ENCODE peak calls at places on chromosomes 2 and 18, in four cellular contexts. S, Q, L and H are unnamed samples.

GRCh38 chr2:161004379-161004778 is 155.8 kb upstream of the TANK start:
- DNase-seq in Q (no peak), S (no peak), L (peak; percentile 5), H (no peak)

GRCh38 chr2:85758361-85759256 is 4.8 kb downstream of the ATOH8 start:
- DNase-seq in L (no peak), Q (peak; percentile 84), S (peak; percentile 41), H (no peak)

GRCh38 chr18:7173216-7173615 is 55.6 kb upstream of the LAMA1 start:
- DNase-seq in Q (no peak), L (no peak), S (no peak), H (no peak)

GRCh38 chr2:30722936-30723725 is 84.1 kb downstream of the CAPN13 start:
- DNase-seq in Q (no peak), S (peak; percentile 27), L (no peak), H (no peak)

GRCh38 chr18:55173291-55173690 is 214.0 kb upstream of the CCDC68 start:
- DNase-seq in L (no peak), Q (no peak), S (no peak), H (no peak)

GRCh38 chr2:240906141-240906910 is at the start of gene CROCC2:
- DNase-seq in Q (no peak), L (no peak), S (no peak), H (no peak)

GRCh38 chr2:75556679-75557366 is 3.9 kb downstream of the EVA1A start:
- DNase-seq in L (no peak), Q (peak; percentile 41), S (no peak), H (no peak)

GRCh38 chr2:10076511-10076910 is 3.7 kb downstream of the CYS1 start:
- DNase-seq in Q (no peak), S (no peak), L (no peak), H (no peak)

GRCh38 chr18:67475673-67476072 is 40.8 kb downstream of the DSEL start:
- DNase-seq in Q (no peak), L (no peak), S (no peak), H (no peak)

GRCh38 chr2:20049631-20050030 is 1.8 kb downstream of the LAPTM4A start:
- DNase-seq in S (no peak), L (no peak), Q (no peak), H (no peak)

GRCh38 chr18:32300914-32301313 is 111.1 kb downstream of the MEP1B start:
- DNase-seq in S (no peak), L (no peak), Q (no peak), H (no peak)

GRCh38 chr2:211745295-211746097 is 793.1 kb downstream of the ERBB4 start:
- DNase-seq in L (peak; percentile 6), Q (peak; percentile 67), S (peak; percentile 62), H (peak; percentile 13)

GRCh38 chr2:60230596-60230995 is 322.9 kb downstream of the BCL11A start:
- DNase-seq in S (no peak), Q (no peak), L (no peak), H (no peak)

GRCh38 chr2:174902491-174903242 is 102.5 kb downstream of the CHN1 start:
- DNase-seq in L (no peak), Q (no peak), S (no peak), H (no peak)

GRCh38 chr2:216634317-216635148 is 1.3 kb downstream of the IGFBP2 start:
- DNase-seq in Q (no peak), L (no peak), S (no peak), H (no peak)

GRCh38 chr18:39753178-39753577 is 2187.6 kb upstream of the CELF4 start:
- DNase-seq in L (no peak), S (no peak), Q (no peak), H (no peak)

GRCh38 chr2:157223624-157224205 is 33.8 kb upstream of the GALNT5 start:
- DNase-seq in S (no peak), Q (no peak), L (no peak), H (no peak)

GRCh38 chr2:100275200-100275589 is 47.1 kb downstream of the LONRF2 start:
- DNase-seq in S (no peak), L (no peak), Q (no peak), H (no peak)

GRCh38 chr2:63124209-63124608 is 73.6 kb downstream of the OTX1 start:
- DNase-seq in S (no peak), Q (no peak), L (no peak), H (no peak)

GRCh38 chr2:147182260-147182659 is 662.6 kb upstream of the ACVR2A start:
- DNase-seq in Q (no peak), S (peak; percentile 55), L (no peak), H (no peak)

GRCh38 chr2:64735504-64735903 is 81.8 kb upstream of the SERTAD2 start:
- DNase-seq in Q (no peak), L (no peak), S (no peak), H (no peak)

DNA sequence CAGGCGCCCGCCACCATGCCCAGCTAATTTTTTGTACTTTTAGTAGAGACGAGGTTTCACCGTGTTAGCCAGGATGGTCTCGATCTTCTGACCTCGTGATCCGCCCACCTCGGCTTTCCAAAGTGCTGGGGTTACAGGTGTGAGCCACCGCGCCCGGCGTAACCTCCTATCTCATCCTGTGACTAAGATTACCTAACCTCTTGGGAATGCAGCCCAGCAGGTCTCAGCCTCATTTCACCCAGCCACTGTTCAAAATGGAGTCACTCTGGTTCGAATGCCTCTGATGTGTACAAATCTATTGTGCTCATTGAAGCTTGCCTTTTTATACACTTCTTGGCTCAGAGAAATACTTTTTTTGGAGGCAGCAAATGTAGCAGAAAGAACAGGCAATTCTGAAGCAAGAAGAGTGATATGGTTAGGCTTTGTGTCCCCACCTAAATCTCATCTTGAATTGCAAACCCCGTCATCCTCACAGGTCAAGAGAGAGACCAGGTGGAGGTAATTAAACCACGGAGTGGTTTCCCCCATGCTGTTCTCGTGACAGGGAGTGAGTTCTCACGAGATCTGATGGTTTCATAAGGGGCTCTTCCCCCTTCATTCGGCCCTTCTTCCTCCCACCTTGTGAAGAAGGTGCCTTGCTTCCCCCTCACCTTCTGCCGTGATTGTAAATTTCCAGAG is 60.6 kb downstream of the SLC4A3 start:
- DNase-seq in L (no peak), S (no peak), Q (no peak), H (no peak)
- TF ChIP-seq POLR2A in L (no peak), S (no peak), Q (no peak), H (no peak)

GRCh38 chr2:178070824-178071223 is 1.8 kb downstream of the PDE11A start:
- DNase-seq in Q (no peak), S (no peak), L (no peak), H (no peak)

GRCh38 chr2:178075006-178075326 is 2.4 kb upstream of the PDE11A start:
- DNase-seq in S (no peak), L (no peak), Q (no peak), H (no peak)

GRCh38 chr2:178072000-178072382 is 586 bp downstream of the PDE11A start:
- DNase-seq in Q (peak; percentile 19), S (no peak), L (no peak), H (no peak)

GRCh38 chr2:178074123-178075005 is 1.8 kb upstream of the PDE11A start:
- DNase-seq in Q (no peak), L (no peak), S (no peak), H (no peak)

GRCh38 chr2:178072383-178073301 is at the start of gene PDE11A:
- DNase-seq in L (peak; percentile 45), Q (peak; percentile 96), S (peak; percentile 93), H (peak; percentile 8)
- TF ChIP-seq POLR2A in L (peak; percentile 74), Q (peak; percentile 92), S (peak; percentile 82), H (no peak)

DNA sequence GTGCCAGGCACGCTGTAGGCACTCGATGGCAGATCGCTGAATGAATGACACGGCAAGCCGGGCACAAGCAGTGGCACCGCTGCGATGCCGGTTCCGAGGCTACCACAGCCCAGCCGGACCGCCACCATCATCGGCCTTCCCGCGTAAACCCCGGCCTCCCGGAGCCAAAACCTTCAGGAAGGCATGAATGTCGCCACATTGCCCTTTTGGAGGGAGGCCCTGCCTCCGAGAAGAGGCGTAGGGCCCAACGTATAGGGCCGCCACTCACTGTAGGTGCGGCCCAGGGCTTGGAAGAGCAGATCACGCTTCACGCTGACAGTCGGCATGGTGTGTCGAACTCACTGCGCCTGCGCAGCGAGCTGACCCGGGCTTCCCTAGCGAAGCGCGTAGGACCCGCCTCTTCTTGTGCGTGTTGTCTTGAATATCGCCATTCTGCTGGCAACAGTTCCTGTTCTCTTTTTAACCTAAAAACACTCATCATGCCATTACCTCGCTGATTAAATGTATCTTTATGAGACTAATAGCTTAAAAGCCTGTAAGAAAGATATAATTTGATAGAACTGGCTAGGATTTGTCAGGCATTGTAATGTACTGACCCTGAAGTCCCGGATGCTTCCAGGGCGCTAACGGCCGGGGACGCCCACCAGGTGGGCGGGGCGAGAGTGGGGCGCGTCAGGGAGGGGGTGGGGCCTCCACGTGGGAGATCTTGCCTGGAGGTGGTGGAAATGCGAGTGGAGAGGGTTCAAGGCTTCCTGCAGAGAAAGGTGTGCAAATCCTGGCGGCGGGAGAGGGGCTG is at the start of gene FARSB:
- DNase-seq in L (peak; percentile 89), Q (peak; percentile 97), S (peak; percentile 98), H (peak; percentile 79)
- TF ChIP-seq POLR2A in L (peak; percentile 86), Q (peak; percentile 62), S (peak; percentile 85), H (peak; percentile 96)

GRCh38 chr2:8679827-8680731 is 1.8 kb upstream of the ID2 start:
- DNase-seq in L (peak; percentile 91), Q (peak; percentile 91), S (peak; percentile 82), H (no peak)
- TF ChIP-seq POLR2A in L (peak; percentile 90), Q (peak; percentile 97), S (peak; percentile 86), H (no peak)

GRCh38 chr2:199951023-199951422 is 4.3 kb downstream of the TYW5 start:
- DNase-seq in Q (no peak), S (no peak), L (no peak), H (no peak)

GRCh38 chr2:199958014-199958413 is 2.6 kb downstream of the MAIP1 start:
- DNase-seq in Q (no peak), S (no peak), L (no peak), H (no peak)

GRCh38 chr2:199955007-199955338 is 318 bp downstream of the TYW5 start:
- DNase-seq in S (no peak), Q (no peak), L (no peak), H (no peak)

GRCh38 chr2:199956062-199956380 is 639 bp downstream of the MAIP1 start:
- DNase-seq in L (no peak), S (no peak), Q (no peak), H (no peak)

GRCh38 chr2:199955339-199956061 is at the start of the genes MAIP1 and TYW5:
- DNase-seq in Q (peak; percentile 81), S (peak; percentile 90), L (peak; percentile 92), H (peak; percentile 77)
- TF ChIP-seq POLR2A in Q (peak; percentile 85), S (peak; percentile 79), L (peak; percentile 89), H (peak; percentile 90)

GRCh38 chr2:190318931-190319556 is 582 bp downstream of the HIBCH start:
- DNase-seq in S (peak; percentile 49), Q (no peak), L (no peak), H (no peak)

GRCh38 chr2:190318514-190318913 is 1.1 kb downstream of the HIBCH start:
- DNase-seq in Q (no peak), L (no peak), S (no peak), H (no peak)

GRCh38 chr2:190315273-190315672 is 4.4 kb downstream of the HIBCH start:
- DNase-seq in Q (no peak), S (no peak), L (no peak), H (no peak)

GRCh38 chr2:190320696-190321095 is 1.1 kb upstream of the HIBCH start:
- DNase-seq in L (no peak), Q (no peak), S (no peak), H (no peak)

GRCh38 chr2:190319557-190320498 is at the start of gene HIBCH:
- DNase-seq in L (peak; percentile 84), S (peak; percentile 99), Q (peak; percentile 98), H (peak; percentile 33)
- TF ChIP-seq POLR2A in L (peak; percentile 76), S (peak; percentile 74), Q (peak; percentile 90), H (peak; percentile 86)

GRCh38 chr2:12493031-12493513 is 223.7 kb upstream of the TRIB2 start:
- DNase-seq in Q (no peak), L (no peak), S (no peak), H (no peak)
- TF ChIP-seq POLR2A in Q (no peak), L (no peak), S (no peak), H (no peak)

GRCh38 chr2:99140860-99141109 is 722 bp upstream of the C2orf15 start:
- DNase-seq in Q (no peak), L (no peak), S (no peak), H (no peak)
- TF ChIP-seq POLR2A in Q (no peak), L (peak; percentile 62), S (no peak), H (no peak)